ENCODE peak calls at places on chromosomes 1 and 21, in six cellular contexts. V is neural progenitor cell, B is GM23338, E is hepatocyte, X is HCT116, P is PC-3. H is an unnamed sample.

GRCh38 chr1:245409341-245410195 is 254.8 kb downstream of the KIF26B start:
- DNase-seq in X (no peak), P (no peak), V (no peak), B (no peak), E (peak; percentile 38), H (no peak)

GRCh38 chr1:101843160-101843559 is 153.6 kb downstream of the OLFM3 start:
- DNase-seq in X (no peak), B (peak; percentile 54), E (no peak), V (peak; percentile 65), P (no peak), H (no peak)

GRCh38 chr1:235567812-235568444 is 63.7 kb upstream of the B3GALNT2 start:
- DNase-seq in E (no peak), B (no peak), X (no peak), V (no peak), P (no peak), H (no peak)

GRCh38 chr1:65734976-65735375 is 57.7 kb upstream of the PDE4B start:
- DNase-seq in V (no peak), E (no peak), B (no peak), X (no peak), P (peak; percentile 25), H (no peak)

GRCh38 chr1:15417365-15417934 is 7.8 kb downstream of the EFHD2 start:
- DNase-seq in P (peak; percentile 85), B (no peak), X (no peak), V (no peak), E (peak; percentile 61), H (no peak)

GRCh38 chr1:242828199-242828598 is 303.7 kb upstream of the PLD5 start:
- DNase-seq in V (peak; percentile 16), X (no peak), B (peak; percentile 21), E (no peak), P (peak; percentile 37), H (no peak)

GRCh38 chr21:36861595-36861883 is 104.9 kb downstream of the HLCS start:
- DNase-seq in B (no peak), P (no peak), E (no peak), V (no peak), X (no peak), H (no peak)

GRCh38 chr1:174197088-174197487 is 37.8 kb downstream of the RABGAP1L start:
- DNase-seq in X (no peak), V (no peak), P (no peak), B (no peak), E (no peak), H (no peak)

GRCh38 chr21:37032877-37033471 is 26.5 kb downstream of the RIPPLY3 start:
- DNase-seq in E (peak; percentile 23), V (no peak), P (peak; percentile 92), X (peak; percentile 51), B (no peak), H (no peak)

GRCh38 chr1:200673952-200674823 is 4.5 kb upstream of the DDX59 start:
- DNase-seq in X (no peak), V (no peak), E (no peak), B (no peak), P (peak; percentile 66), H (no peak)

GRCh38 chr21:33042812-33043211 is 17.1 kb downstream of the OLIG2 start:
- DNase-seq in X (peak; percentile 50), B (no peak), E (no peak), P (peak; percentile 91), V (no peak), H (no peak)

GRCh38 chr1:117871013-117871412 is 58.4 kb downstream of the GDAP2 start:
- DNase-seq in P (no peak), B (no peak), V (no peak), E (no peak), X (no peak), H (no peak)

GRCh38 chr1:236983818-236984217 is 20.4 kb downstream of the MT1HL1 start:
- DNase-seq in B (no peak), X (no peak), P (no peak), E (no peak), V (no peak), H (no peak)

GRCh38 chr1:6727535-6727934 is 25.9 kb upstream of the DNAJC11 start:
- DNase-seq in B (peak; percentile 92), P (peak; percentile 88), X (peak; percentile 71), E (peak; percentile 66), V (peak; percentile 82), H (peak; percentile 46)

GRCh38 chr1:208047476-208047934 is 136.6 kb upstream of the CD34 start:
- DNase-seq in B (no peak), V (no peak), P (no peak), X (no peak), E (peak; percentile 76), H (no peak)

GRCh38 chr1:223331301-223331700 is 32.7 kb downstream of the SUSD4 start:
- DNase-seq in E (no peak), X (no peak), V (peak; percentile 23), B (peak; percentile 17), P (no peak), H (no peak)

GRCh38 chr1:222240536-222241181 is 307.2 kb downstream of the HHIPL2 start:
- DNase-seq in B (no peak), V (no peak), E (peak; percentile 27), X (no peak), P (peak; percentile 55), H (no peak)

GRCh38 chr1:51960262-51960661 is 30.2 kb downstream of the RAB3B start:
- DNase-seq in P (no peak), B (peak; percentile 43), V (no peak), E (peak; percentile 59), X (no peak), H (no peak)

GRCh38 chr1:228339766-228340685 is 66.6 kb downstream of the TRIM11 start:
- DNase-seq in B (no peak), X (no peak), V (no peak), P (no peak), E (no peak), H (no peak)

GRCh38 chr1:9455487-9456237 is 83.6 kb upstream of the SLC25A33 start:
- DNase-seq in P (peak; percentile 60), X (peak; percentile 24), E (peak; percentile 77), V (peak; percentile 93), B (peak; percentile 96), H (peak; percentile 26)

GRCh38 chr1:48500541-48501440 is 28.8 kb upstream of the SPATA6 start:
- DNase-seq in X (no peak), E (no peak), B (peak; percentile 19), V (no peak), P (no peak), H (no peak)

GRCh38 chr1:6922096-6922931 is 137.1 kb downstream of the CAMTA1 start:
- DNase-seq in B (no peak), P (no peak), V (peak; percentile 29), X (no peak), E (peak; percentile 34), H (peak; percentile 79)

GRCh38 chr21:42010507-42011493 is 640 bp upstream of the ZBTB21 start:
- DNase-seq in X (no peak), P (peak; percentile 38), V (peak; percentile 74), B (peak; percentile 55), E (peak; percentile 58), H (peak; percentile 69)

GRCh38 chr1:33119532-33120217 is 38.7 kb downstream of the AZIN2 start:
- DNase-seq in V (peak; percentile 55), P (no peak), B (peak; percentile 84), E (no peak), X (no peak), H (no peak)

GRCh38 chr1:23422313-23422877 is 2.2 kb downstream of the TCEA3 start:
- DNase-seq in X (no peak), V (no peak), B (no peak), P (peak; percentile 68), E (peak; percentile 80), H (no peak)
- TF ChIP-seq EZH2 in X (no peak), V (no peak), B (no peak), P (no peak), E (no peak), H (no peak)

GRCh38 chr21:35648512-35648911 is 411.8 kb downstream of the SETD4 start:
- DNase-seq in V (no peak), P (peak; percentile 48), B (no peak), X (no peak), E (no peak), H (peak; percentile 21)
- TF ChIP-seq EZH2phosphoT487 in V (no peak), P (no peak), B (no peak), X (no peak), E (no peak), H (no peak)

GRCh38 chr21:14073615-14074014 is 137.1 kb downstream of the LIPI start:
- DNase-seq in E (no peak), X (no peak), P (no peak), V (no peak), B (no peak), H (no peak)

GRCh38 chr21:14070968-14071367 is 139.8 kb downstream of the LIPI start:
- DNase-seq in B (no peak), E (no peak), X (no peak), P (no peak), V (no peak), H (no peak)

GRCh38 chr21:14071902-14072734 is 138.6 kb downstream of the LIPI start:
- DNase-seq in X (no peak), V (no peak), B (no peak), E (no peak), P (no peak), H (no peak)

GRCh38 chr21:14072761-14073535 is 137.8 kb downstream of the LIPI start:
- DNase-seq in E (no peak), P (no peak), V (no peak), X (no peak), B (peak; percentile 49), H (no peak)

GRCh38 chr21:14070049-14070893 is 140.5 kb downstream of the LIPI start:
- DNase-seq in X (no peak), E (no peak), V (no peak), B (peak; percentile 27), P (no peak), H (no peak)
- TF ChIP-seq CTCF in X (no peak), E (no peak), V (no peak), B (no peak), P (no peak), H (no peak)

DNA sequence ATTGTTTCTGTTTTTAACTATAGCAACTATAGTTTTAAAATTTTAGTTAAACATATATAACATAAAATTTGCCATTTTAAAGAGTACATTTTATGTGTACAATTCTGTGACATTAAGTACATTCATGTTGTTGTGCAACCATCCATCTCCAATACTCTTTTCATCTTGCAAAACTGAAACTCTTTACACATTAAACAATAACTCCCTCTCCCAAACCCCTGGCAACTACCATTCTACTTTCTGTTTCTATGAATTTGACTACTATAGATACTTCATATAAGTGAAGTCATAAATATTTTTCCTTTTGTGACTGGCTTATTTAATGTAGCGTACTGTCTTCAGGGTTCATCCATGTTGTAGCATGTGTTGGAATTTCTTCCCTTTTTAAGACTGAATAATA is 25.9 kb downstream of the PCBP3 start:
- DNase-seq in E (no peak), X (no peak), V (no peak), B (no peak), P (no peak), H (peak; percentile 76)
- TF ChIP-seq EZH2 in E (no peak), X (no peak), V (no peak), B (no peak), P (no peak), H (no peak)

GRCh38 chr1:149848811-149849210 is 50.6 kb upstream of the BOLA1 start:
- DNase-seq in X (no peak), P (peak; percentile 40), B (peak; percentile 3), V (peak; percentile 11), E (no peak), H (peak; percentile 6)

GRCh38 chr1:149849947-149850360 is 49.4 kb upstream of the BOLA1 start:
- DNase-seq in X (no peak), E (peak; percentile 7), B (peak; percentile 5), V (peak; percentile 24), P (peak; percentile 17), H (peak; percentile 46)

GRCh38 chr1:149846600-149847466 is 52.5 kb upstream of the BOLA1 start:
- DNase-seq in V (peak; percentile 0), B (peak; percentile 7), E (no peak), X (no peak), P (no peak), H (peak; percentile 5)

GRCh38 chr1:149849246-149849946 is 50.0 kb upstream of the BOLA1 start:
- DNase-seq in B (peak; percentile 2), X (no peak), V (peak; percentile 26), E (no peak), P (peak; percentile 16), H (peak; percentile 5)

GRCh38 chr1:149848340-149848771 is 51.0 kb upstream of the BOLA1 start:
- DNase-seq in X (no peak), B (peak; percentile 3), V (peak; percentile 26), E (peak; percentile 8), P (peak; percentile 39), H (peak; percentile 5)
- TF ChIP-seq EZH2phosphoT487 in X (no peak), B (no peak), V (no peak), E (no peak), P (no peak), H (no peak)